ENCODE peak calls at places on chromosome 20, in eight cellular contexts. M is hepatocyte; K is CD8-positive, alpha-beta T cell; R is effector CD4-positive, alpha-beta T cell; E is posterior vena cava; I is SW 1271; H is stimulated activated CD4-positive, alpha-beta T cell treated with anti-CD3 and anti-CD28 coated beads, Interleukin-1b, Interleukin-23, amount 100 ng/mL, for 4 hours; Z is AML-193. G is an unnamed sample.

GRCh38 chr20:25320035-25320800 is 70.4 kb downstream of the ABHD12 start:
- DNase-seq in M (no peak), K (no peak), R (no peak), E (no peak), I (no peak), H (no peak), Z (no peak), G (no peak)

GRCh38 chr20:15248618-15249395 is 911.4 kb upstream of the FLRT3 start:
- DNase-seq in M (no peak), K (no peak), R (no peak), E (no peak), I (no peak), H (no peak), Z (no peak), G (no peak)

GRCh38 chr20:19757487-19757972 is 528 bp upstream of the RIN2 start:
- DNase-seq in M (peak), K (no peak), R (no peak), E (peak), I (peak), H (no peak), Z (no peak), G (no peak)

GRCh38 chr20:571754-572331 is 28.3 kb upstream of the CSNK2A1 start:
- DNase-seq in M (peak), K (no peak), R (no peak), E (peak), I (no peak), H (no peak), Z (no peak), G (no peak)

GRCh38 chr20:50223321-50223995 is 32.8 kb downstream of the CEBPB start:
- DNase-seq in M (no peak), K (no peak), R (no peak), E (peak), I (no peak), H (no peak), Z (no peak), G (no peak)

GRCh38 chr20:49052334-49052733 is 6.2 kb downstream of the CSE1L start:
- DNase-seq in M (no peak), K (no peak), R (no peak), E (no peak), I (no peak), H (no peak), Z (peak), G (peak)

GRCh38 chr20:34637245-34638185 is 39.4 kb downstream of the PIGU start:
- DNase-seq in M (no peak), K (no peak), R (no peak), E (no peak), I (no peak), H (no peak), Z (no peak), G (no peak)

GRCh38 chr20:35615667-35616464 is at the start of gene SPAG4:
- DNase-seq in M (peak), K (peak), R (peak), E (peak), I (peak), H (peak), Z (peak), G (peak)

GRCh38 chr20:32017711-32018251 is 7.5 kb downstream of the CCM2L start:
- DNase-seq in M (peak), K (peak), R (peak), E (no peak), I (peak), H (peak), Z (no peak), G (no peak)

G was measured in OCI-M1.